ENCODE peak calls at places on chromosomes 6 and 20, in seven cellular contexts. T, X, E, A, P, C and I are unnamed samples.

GRCh38 chr20:53346266-53346665 is 247.4 kb downstream of the ZNF217 start:
- DNase-seq in A (no peak), E (no peak), P (no peak), C (no peak), X (no peak), T (peak; percentile 66), I (no peak)

GRCh38 chr20:38680492-38681118 is 43.7 kb upstream of the SLC32A1 start:
- DNase-seq in A (no peak), X (no peak), E (peak; percentile 83), T (peak; percentile 26), C (peak; percentile 60), P (no peak), I (peak; percentile 91)

GRCh38 chr6:93242049-93242448 is 177.3 kb downstream of the EPHA7 start:
- DNase-seq in P (no peak), E (peak; percentile 14), A (no peak), T (no peak), C (no peak), X (no peak), I (no peak)

GRCh38 chr20:16801919-16802651 is 53.9 kb downstream of the OTOR start:
- DNase-seq in P (peak; percentile 76), C (peak; percentile 61), E (peak; percentile 66), T (peak; percentile 38), X (peak; percentile 8), A (peak; percentile 41), I (peak; percentile 94)

GRCh38 chr6:26383624-26384417 is 913 bp downstream of the BTN2A2 start:
- DNase-seq in T (peak; percentile 62), C (peak; percentile 41), P (peak; percentile 66), A (no peak), E (no peak), X (no peak), I (peak; percentile 77)

GRCh38 chr6:56752534-56752933 is 109.8 kb upstream of the DST start:
- DNase-seq in T (no peak), X (no peak), C (no peak), P (no peak), E (no peak), A (no peak), I (no peak)

GRCh38 chr6:66103354-66103753 is 396.3 kb upstream of the EYS start:
- DNase-seq in E (no peak), C (no peak), X (no peak), P (no peak), A (no peak), T (no peak), I (no peak)

GRCh38 chr6:169188051-169188863 is 65.4 kb downstream of the THBS2 start:
- DNase-seq in A (no peak), X (no peak), T (peak; percentile 99), C (no peak), P (peak; percentile 61), E (no peak), I (peak; percentile 39)

GRCh38 chr6:8155259-8156012 is 53.1 kb upstream of the EEF1E1 start:
- DNase-seq in T (no peak), P (no peak), E (no peak), X (no peak), A (no peak), C (no peak), I (no peak)

GRCh38 chr6:2249126-2249525 is 3.7 kb upstream of the GMDS start:
- DNase-seq in A (no peak), C (no peak), X (no peak), T (no peak), P (no peak), E (no peak), I (no peak)
- H3K4me3 ChIP-seq in A (no peak overlapping the region), C (no peak overlapping the region), X (no peak overlapping the region), T (no peak overlapping the region), P (no peak overlapping the region), E (no peak overlapping the region), I (no peak overlapping the region)

GRCh38 chr6:41667195-41667594 is 28.9 kb downstream of the MDFI start:
- DNase-seq in E (no peak), A (no peak), X (no peak), C (no peak), T (no peak), P (no peak), I (no peak)

GRCh38 chr6:41670703-41671360 is 32.6 kb downstream of the MDFI start:
- DNase-seq in A (no peak), T (no peak), P (no peak), C (no peak), E (no peak), X (no peak), I (no peak)

GRCh38 chr6:41671376-41671775 is 33.1 kb downstream of the MDFI start:
- DNase-seq in T (no peak), C (no peak), X (no peak), P (no peak), E (no peak), A (no peak), I (no peak)

GRCh38 chr6:41672016-41672415 is 33.7 kb downstream of the MDFI start:
- DNase-seq in E (no peak), T (no peak), A (no peak), C (no peak), P (no peak), X (no peak), I (no peak)

GRCh38 chr6:41668968-41669367 is 30.7 kb downstream of the MDFI start:
- DNase-seq in P (no peak), E (no peak), T (no peak), A (no peak), X (no peak), C (no peak), I (no peak)
- H3K4me1 ChIP-seq in P (no peaks in the 10 kb centered on the region), E (peaks cover under 1% of the 10 kb centered on the region), T (no peaks in the 10 kb centered on the region), A (no peaks in the 10 kb centered on the region), X (no peaks in the 10 kb centered on the region), C (no peaks in the 10 kb centered on the region), I (no peaks in the 10 kb centered on the region)

GRCh38 chr6:143449082-143449481 is 1.4 kb downstream of the ADAT2 start:
- DNase-seq in A (no peak), P (no peak), X (no peak), C (no peak), T (no peak), E (no peak), I (no peak)
- H3K27ac ChIP-seq in A (no peak overlapping the region), P (no peak overlapping the region), X (no peak overlapping the region), C (no peak overlapping the region), T (no peak overlapping the region), E (no peak overlapping the region), I (no peak overlapping the region)

GRCh38 chr6:9316831-9317230 is 881.5 kb upstream of the SLC35B3 start:
- DNase-seq in E (no peak), X (no peak), T (no peak), P (no peak), A (no peak), C (no peak), I (no peak)
- H3K4me3 ChIP-seq in E (no peak overlapping the region), X (no peak overlapping the region), T (no peak overlapping the region), P (no peak overlapping the region), A (no peak overlapping the region), C (no peak overlapping the region), I (no peak overlapping the region)

GRCh38 chr20:49983848-49984408 is 1.1 kb downstream of the SNAI1 start:
- DNase-seq in C (no peak), A (no peak), P (no peak), X (no peak), T (peak; percentile 42), E (no peak), I (no peak)
- H3K4me1 ChIP-seq in C (peaks cover 61% of the 10 kb centered on the region), A (peaks cover 64% of the 10 kb centered on the region), P (peaks cover 14% of the 10 kb centered on the region), X (no peaks in the 10 kb centered on the region), T (peaks cover 25% of the 10 kb centered on the region), E (peaks cover 45% of the 10 kb centered on the region), I (peaks cover 33% of the 10 kb centered on the region)

DNA sequence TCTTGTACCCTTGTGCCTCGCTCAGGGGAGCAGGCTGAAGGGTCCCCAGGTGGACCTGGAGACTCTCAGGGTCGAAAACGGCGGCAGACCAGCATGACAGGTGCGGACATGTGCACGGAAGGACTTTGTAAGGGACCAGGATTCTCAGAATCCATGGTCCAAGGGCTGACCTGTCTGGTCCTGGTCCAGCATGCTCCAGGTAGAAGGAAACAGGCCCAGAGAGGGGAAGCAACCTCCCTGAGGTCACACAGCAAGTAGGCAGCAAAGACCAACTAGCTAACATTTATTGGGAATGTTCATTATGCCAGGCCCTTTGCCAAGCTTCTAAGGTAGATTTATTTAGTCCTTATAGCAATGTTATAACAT is 5.9 kb downstream of the CDKN1A start:
- DNase-seq in C (no peak), A (no peak), T (no peak), E (no peak), P (no peak), X (no peak), I (no peak)
- H3K27ac ChIP-seq in C (no peak overlapping the region), A (peak overlapping the region; percentile 35), T (no peak overlapping the region), E (no peak overlapping the region), P (no peak overlapping the region), X (no peak overlapping the region), I (peak overlapping the region; percentile 77)

GRCh38 chr6:327538-328183 is 35.4 kb downstream of the DUSP22 start:
- DNase-seq in X (no peak), A (no peak), C (no peak), E (no peak), P (no peak), T (peak; percentile 72), I (no peak)
- H3K4me3 ChIP-seq in X (no peak overlapping the region), A (no peak overlapping the region), C (no peak overlapping the region), E (no peak overlapping the region), P (no peak overlapping the region), T (no peak overlapping the region), I (no peak overlapping the region)

GRCh38 chr20:44117296-44118184 is 69.4 kb downstream of the JPH2 start:
- DNase-seq in E (no peak), C (no peak), T (no peak), A (no peak), P (peak; percentile 53), X (no peak), I (peak; percentile 35)
- H3K4me1 ChIP-seq in E (no peaks in the 10 kb centered on the region), C (no peaks in the 10 kb centered on the region), T (no peaks in the 10 kb centered on the region), A (no peaks in the 10 kb centered on the region), P (no peaks in the 10 kb centered on the region), X (no peaks in the 10 kb centered on the region), I (no peaks in the 10 kb centered on the region)

GRCh38 chr6:11380969-11381744 is 148.7 kb upstream of the NEDD9 start:
- DNase-seq in T (peak; percentile 52), E (no peak), C (no peak), P (no peak), X (no peak), A (no peak), I (peak; percentile 80)
- H3K27ac ChIP-seq in T (no peak overlapping the region), E (no peak overlapping the region), C (no peak overlapping the region), P (no peak overlapping the region), X (peak overlapping the region; percentile 90), A (no peak overlapping the region), I (no peak overlapping the region)